ENCODE peak calls at places on chromosomes 5 and 9, in seven cellular contexts. Y, S, J, A, O, P and U are unnamed samples.

GRCh38 chr5:175836741-175837729 is 34.3 kb upstream of the CPLX2 start:
- DNase-seq in Y (no peak), S (no peak), J (no peak), A (no peak), O (no peak), P (no peak), U (no peak)

GRCh38 chr9:76911971-76912370 is 6.1 kb upstream of the PRUNE2 start:
- DNase-seq in Y (no peak), S (no peak), J (no peak), A (peak), O (no peak), P (no peak), U (no peak)

GRCh38 chr9:3235497-3235896 is 290.3 kb downstream of the RFX3 start:
- DNase-seq in Y (no peak), S (no peak), J (no peak), A (no peak), O (no peak), P (no peak), U (no peak)

GRCh38 chr5:54186912-54187445 is 123.4 kb downstream of the ARL15 start:
- DNase-seq in Y (no peak), S (no peak), J (no peak), A (no peak), O (no peak), P (no peak), U (peak)

GRCh38 chr5:75435101-75435500 is 76.3 kb downstream of the CERT1 start:
- DNase-seq in Y (no peak), S (no peak), J (no peak), A (no peak), O (peak), P (no peak), U (no peak)

GRCh38 chr9:104769655-104770054 is 5.7 kb downstream of the NIPSNAP3B start:
- DNase-seq in Y (no peak), S (no peak), J (no peak), A (no peak), O (no peak), P (no peak), U (no peak)

GRCh38 chr9:4228606-4229005 is 71.3 kb downstream of the GLIS3 start:
- DNase-seq in Y (no peak), S (no peak), J (no peak), A (no peak), O (no peak), P (peak), U (no peak)

GRCh38 chr9:137127301-137128157 is 11.4 kb upstream of the GRIN1 start:
- DNase-seq in Y (no peak), S (no peak), J (no peak), A (no peak), O (no peak), P (peak), U (no peak)

GRCh38 chr9:87675466-87675865 is 50.5 kb upstream of the CTSL start:
- DNase-seq in Y (no peak), S (no peak), J (peak), A (no peak), O (no peak), P (no peak), U (no peak)

GRCh38 chr9:114687034-114687433 is 5.0 kb upstream of the TEX48 start:
- DNase-seq in Y (no peak), S (no peak), J (no peak), A (no peak), O (no peak), P (no peak), U (no peak)

GRCh38 chr5:74631088-74631960 is 9.2 kb downstream of the ENC1 start:
- DNase-seq in Y (no peak), S (no peak), J (no peak), A (peak), O (no peak), P (peak), U (no peak)

GRCh38 chr9:128921881-128922763 is 1.3 kb downstream of the PHYHD1 start:
- DNase-seq in Y (no peak), S (no peak), J (no peak), A (no peak), O (no peak), P (no peak), U (peak)

GRCh38 chr9:10649076-10649475 is 36.3 kb upstream of the PTPRD start:
- DNase-seq in Y (no peak), S (no peak), J (no peak), A (peak), O (no peak), P (no peak), U (no peak)

GRCh38 chr5:150219861-150220260 is 30.0 kb downstream of the SLC6A7 start:
- DNase-seq in Y (no peak), S (no peak), J (no peak), A (no peak), O (no peak), P (no peak), U (no peak)

GRCh38 chr9:125483697-125484096 is 222.1 kb downstream of the GAPVD1 start:
- DNase-seq in Y (no peak), S (no peak), J (no peak), A (no peak), O (no peak), P (no peak), U (no peak)

GRCh38 chr5:140565024-140565779 is 574 bp downstream of the SLC35A4 start:
- DNase-seq in Y (no peak), S (no peak), J (no peak), A (peak), O (no peak), P (peak), U (no peak)

GRCh38 chr5:41598011-41598410 is 87.6 kb upstream of the PLCXD3 start:
- DNase-seq in Y (no peak), S (no peak), J (no peak), A (no peak), O (peak), P (no peak), U (no peak)

GRCh38 chr9:84811726-84812074 is 142.2 kb downstream of the NTRK2 start:
- DNase-seq in Y (no peak), S (no peak), J (no peak), A (no peak), O (no peak), P (no peak), U (no peak)

GRCh38 chr9:34961574-34962480 is 3.7 kb downstream of the PHF24 start:
- DNase-seq in Y (no peak), S (no peak), J (no peak), A (peak), O (no peak), P (peak), U (no peak)

GRCh38 chr5:146527785-146528184 is 11.8 kb upstream of the GPR151 start:
- DNase-seq in Y (no peak), S (no peak), J (no peak), A (peak), O (no peak), P (no peak), U (no peak)

GRCh38 chr5:148179234-148179824 is 11.0 kb downstream of the SPINK14 start:
- DNase-seq in Y (no peak), S (no peak), J (no peak), A (peak), O (no peak), P (peak), U (peak)

GRCh38 chr9:130240410-130241197 is 25.0 kb upstream of the HMCN2 start:
- DNase-seq in Y (peak), S (no peak), J (peak), A (peak), O (no peak), P (peak), U (peak)

GRCh38 chr5:180070726-180071417 is 687 bp downstream of the RNF130 start:
- DNase-seq in Y (no peak), S (no peak), J (peak), A (peak), O (no peak), P (peak), U (peak)

GRCh38 chr9:123373941-123374340 is 17.9 kb downstream of the CRB2 start:
- DNase-seq in Y (no peak), S (no peak), J (no peak), A (no peak), O (no peak), P (no peak), U (no peak)

GRCh38 chr9:108207611-108208051 is 648.2 kb downstream of the ACTL7B start:
- DNase-seq in Y (no peak), S (no peak), J (no peak), A (no peak), O (peak), P (no peak), U (no peak)

GRCh38 chr5:167745868-167746267 is 545.6 kb upstream of the WWC1 start:
- DNase-seq in Y (no peak), S (no peak), J (no peak), A (no peak), O (no peak), P (no peak), U (no peak)

GRCh38 chr9:134626141-134626423 is 15.5 kb upstream of the COL5A1 start:
- DNase-seq in Y (no peak), S (no peak), J (no peak), A (no peak), O (no peak), P (no peak), U (no peak)

GRCh38 chr9:118529210-118529609 is 825.0 kb downstream of the TLR4 start:
- DNase-seq in Y (no peak), S (no peak), J (no peak), A (no peak), O (peak), P (peak), U (no peak)

GRCh38 chr9:128702949-128703615 is 779 bp downstream of the PKN3 start:
- DNase-seq in Y (no peak), S (no peak), J (no peak), A (peak), O (no peak), P (peak), U (no peak)